ENCODE peak calls at places on chromosomes 2 and 18, in five cellular contexts. J is IMR-90, L is GM10248, M is GM20000, T is tibial artery. F is an unnamed sample.

GRCh38 chr2:23524261-23524706 is 139.3 kb downstream of the KLHL29 start:
- DNase-seq in M (no peak), J (peak), T (peak), L (no peak), F (no peak)

GRCh38 chr2:239298126-239298804 is 102.6 kb downstream of the HDAC4 start:
- DNase-seq in L (no peak), J (peak), T (peak), M (no peak), F (no peak)

GRCh38 chr2:200788129-200788718 is 23.5 kb upstream of the BZW1 start:
- DNase-seq in M (no peak), T (no peak), J (peak), L (no peak), F (no peak)

GRCh38 chr2:4992226-4992625 is 700.0 kb upstream of the SOX11 start:
- DNase-seq in T (no peak), M (no peak), L (no peak), J (no peak), F (no peak)

GRCh38 chr2:161166538-161167409 is 6.5 kb downstream of the TANK start:
- DNase-seq in T (no peak), J (peak), L (peak), M (peak), F (peak)

GRCh38 chr18:47265197-47265596 is 13.7 kb upstream of the SKOR2 start:
- DNase-seq in M (no peak), J (peak), T (no peak), L (no peak), F (no peak)

GRCh38 chr18:33720133-33720532 is 142.1 kb downstream of the ASXL3 start:
- DNase-seq in L (no peak), T (no peak), J (peak), M (no peak), F (no peak)

GRCh38 chr2:224638338-224638823 is 53.2 kb upstream of the CUL3 start:
- DNase-seq in T (no peak), J (no peak), M (peak), L (peak), F (peak)

GRCh38 chr2:184549153-184549552 is 49.2 kb upstream of the ZNF804A start:
- DNase-seq in L (no peak), J (no peak), M (no peak), T (no peak), F (no peak)

GRCh38 chr2:64283015-64283570 is 138.9 kb upstream of the PELI1 start:
- DNase-seq in J (no peak), M (peak), L (no peak), T (no peak), F (no peak)

GRCh38 chr2:127622561-127623387 is 23.2 kb upstream of the GPR17 start:
- DNase-seq in M (no peak), J (no peak), L (no peak), T (no peak), F (no peak)

GRCh38 chr2:35830833-35831232 is 524.7 kb upstream of the CRIM1 start:
- DNase-seq in L (no peak), M (no peak), T (no peak), J (no peak), F (no peak)

GRCh38 chr18:48799724-48800315 is 150.9 kb downstream of the SMAD7 start:
- DNase-seq in J (no peak), T (peak), M (no peak), L (no peak), F (no peak)

GRCh38 chr2:9207641-9208301 is 1.2 kb downstream of the ASAP2 start:
- DNase-seq in M (peak), J (no peak), T (no peak), L (peak), F (peak)

GRCh38 chr18:48060346-48060745 is 129.9 kb upstream of the SMAD2 start:
- DNase-seq in J (no peak), L (no peak), M (no peak), T (no peak), F (no peak)

GRCh38 chr18:13447621-13448020 is 229.1 kb downstream of the LDLRAD4 start:
- DNase-seq in L (no peak), M (no peak), T (peak), J (peak), F (no peak)

GRCh38 chr2:57497489-57498096 is 549.0 kb upstream of the VRK2 start:
- DNase-seq in J (peak), M (peak), T (no peak), L (peak), F (peak)

GRCh38 chr2:174580951-174581350 is 16.7 kb downstream of the WIPF1 start:
- DNase-seq in L (no peak), M (no peak), T (no peak), J (no peak), F (no peak)

GRCh38 chr18:48375150-48375790 is 33.9 kb downstream of the ZBTB7C start:
- DNase-seq in L (no peak), T (no peak), M (no peak), J (no peak), F (no peak)

GRCh38 chr2:112601754-112602153 is 17.3 kb downstream of the CHCHD5 start:
- DNase-seq in M (no peak), J (no peak), L (no peak), T (no peak), F (no peak)

GRCh38 chr2:190762569-190762968 is 113.7 kb downstream of the NAB1 start:
- DNase-seq in T (no peak), M (no peak), J (no peak), L (no peak), F (no peak)

GRCh38 chr2:100923461-100924020 is 78.5 kb upstream of the RPL31 start:
- DNase-seq in J (no peak), T (no peak), M (no peak), L (no peak), F (no peak)

GRCh38 chr2:108632748-108633147 is 86.5 kb upstream of the RANBP2 start:
- DNase-seq in M (no peak), J (no peak), T (no peak), L (no peak), F (no peak)

GRCh38 chr2:190533968-190534309 is 583 bp downstream of the NEMP2 start:
- DNase-seq in M (peak), J (no peak), T (no peak), L (no peak), F (no peak)

GRCh38 chr18:33562741-33563140 is 15.3 kb upstream of the ASXL3 start:
- DNase-seq in J (no peak), T (no peak), M (no peak), L (no peak), F (no peak)

GRCh38 chr2:29281585-29281984 is 166.4 kb downstream of the CLIP4 start:
- DNase-seq in M (no peak), L (no peak), T (no peak), J (peak), F (no peak)

GRCh38 chr2:131966256-131966655 is 195.5 kb downstream of the ANKRD30BL start:
- DNase-seq in J (no peak), L (no peak), T (no peak), M (no peak), F (no peak)

GRCh38 chr18:50011813-50012445 is 183.0 kb downstream of the MYO5B start:
- DNase-seq in J (peak), M (no peak), T (no peak), L (no peak), F (no peak)

GRCh38 chr2:40935349-40935748 is 483.5 kb upstream of the SLC8A1 start:
- DNase-seq in M (no peak), T (no peak), J (no peak), L (no peak), F (no peak)

GRCh38 chr2:56168163-56168562 is 15.6 kb upstream of the CCDC85A start:
- DNase-seq in J (no peak), T (no peak), L (no peak), M (no peak), F (no peak)

GRCh38 chr18:1020731-1021344 is 116.2 kb downstream of the ADCYAP1 start:
- DNase-seq in T (no peak), M (no peak), J (no peak), L (no peak), F (no peak)

GRCh38 chr18:28071199-28071598 is 105.7 kb downstream of the CDH2 start:
- DNase-seq in M (no peak), T (no peak), L (no peak), J (no peak), F (no peak)

GRCh38 chr18:23551978-23552377 is 34.3 kb downstream of the NPC1 start:
- DNase-seq in L (no peak), T (no peak), J (no peak), M (no peak), F (no peak)

GRCh38 chr2:15842771-15843666 is 97.3 kb upstream of the MYCN start:
- DNase-seq in J (no peak), L (no peak), M (no peak), T (no peak), F (no peak)

DNA sequence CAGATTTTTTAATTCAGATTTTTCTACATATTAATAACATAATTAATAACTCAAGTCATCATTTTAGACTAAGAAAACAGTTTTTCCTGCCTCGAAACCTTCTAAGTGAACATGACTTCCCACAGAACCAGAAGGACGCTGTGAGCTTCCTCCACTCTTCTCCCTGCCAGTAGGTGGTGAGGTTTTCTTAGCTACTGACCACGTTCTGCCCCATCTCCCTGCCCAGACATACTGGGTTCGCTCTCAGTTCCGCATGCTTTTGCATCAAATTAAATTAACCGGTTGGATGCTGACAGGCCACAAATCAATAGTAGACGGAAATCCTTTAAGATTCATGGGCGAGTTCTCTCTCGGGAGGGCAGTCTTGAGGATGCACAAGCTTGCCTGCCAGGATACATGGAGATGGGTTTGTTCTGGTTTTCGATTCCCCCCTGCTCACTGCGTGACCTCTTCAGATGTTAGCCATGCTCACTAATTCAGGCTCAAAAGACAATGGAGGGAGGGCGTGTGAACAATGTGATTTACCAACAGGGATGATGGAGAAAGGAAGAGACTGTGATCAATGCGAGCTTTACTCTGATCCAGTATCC is 375.9 kb downstream of the EIPR1 start:
- DNase-seq in T (no peak), J (no peak), M (no peak), L (no peak), F (no peak)
- TF ChIP-seq CTCF in T (no peak), J (no peak), M (no peak), L (peak), F (peak)

GRCh38 chr2:229164545-229165249 is 106.4 kb downstream of the PID1 start:
- DNase-seq in L (no peak), T (no peak), J (peak), M (no peak), F (no peak)
- TF ChIP-seq CTCF in L (no peak), T (no peak), J (no peak), M (no peak), F (no peak)

GRCh38 chr2:18752667-18753422 is 163.5 kb upstream of the NT5C1B start:
- DNase-seq in J (peak), L (no peak), T (no peak), M (no peak), F (no peak)
- TF ChIP-seq CTCF in J (peak), L (no peak), T (no peak), M (no peak), F (no peak)

GRCh38 chr2:144470334-144470733 is 49.6 kb downstream of the ZEB2 start:
- DNase-seq in L (no peak), J (no peak), M (no peak), T (no peak), F (no peak)
- TF ChIP-seq CTCF in L (no peak), J (no peak), M (no peak), T (no peak), F (no peak)